ENCODE peak calls at places on chromosome 3, in nine cellular contexts. One of them, this sample, is unnamed.
A peak's percentile ranks its signal among the peaks of the same experiment; 100 is the strongest.

GRCh38 chr3:93843981-93844380 is 129.7 kb downstream of the PROS1 start:
- DNase-seq in Peyer's patch: no peak
- DNase-seq in epithelial cell of proximal tubule: peak; percentile 93
- DNase-seq in colonic mucosa: no peak
- DNase-seq in fibroblast of pulmonary artery: peak; percentile 93
- DNase-seq in cardiac muscle cell: peak; percentile 89
- DNase-seq in tibial artery: peak; percentile 29
- DNase-seq in mucosa of descending colon: no peak
- DNase-seq in transverse colon: no peak
- DNase-seq in this sample: peak; percentile 92

GRCh38 chr3:71127463-71128243 is 455.9 kb downstream of the FOXP1 start:
- DNase-seq in cardiac muscle cell: peak; percentile 73
- DNase-seq in transverse colon: no peak
- DNase-seq in tibial artery: no peak
- DNase-seq in fibroblast of pulmonary artery: peak; percentile 67
- DNase-seq in Peyer's patch: no peak
- DNase-seq in colonic mucosa: no peak
- DNase-seq in mucosa of descending colon: no peak
- DNase-seq in epithelial cell of proximal tubule: no peak
- DNase-seq in this sample: peak; percentile 85

GRCh38 chr3:189260556-189261493 is 89.1 kb downstream of the TPRG1 start:
- DNase-seq in mucosa of descending colon: no peak
- DNase-seq in tibial artery: peak; percentile 51
- DNase-seq in colonic mucosa: no peak
- DNase-seq in cardiac muscle cell: peak; percentile 61
- DNase-seq in transverse colon: no peak
- DNase-seq in Peyer's patch: no peak
- DNase-seq in fibroblast of pulmonary artery: no peak
- DNase-seq in epithelial cell of proximal tubule: no peak
- DNase-seq in this sample: no peak

GRCh38 chr3:72891053-72891855 is 3.4 kb downstream of the GXYLT2 start:
- DNase-seq in Peyer's patch: no peak
- DNase-seq in epithelial cell of proximal tubule: no peak
- DNase-seq in tibial artery: no peak
- DNase-seq in mucosa of descending colon: no peak
- DNase-seq in cardiac muscle cell: peak; percentile 99
- DNase-seq in transverse colon: peak; percentile 18
- DNase-seq in fibroblast of pulmonary artery: peak; percentile 98
- DNase-seq in colonic mucosa: peak; percentile 31
- DNase-seq in this sample: peak; percentile 99

GRCh38 chr3:65170357-65171090 is 482.7 kb upstream of the ADAMTS9 start:
- DNase-seq in transverse colon: peak; percentile 76
- DNase-seq in mucosa of descending colon: peak; percentile 73
- DNase-seq in epithelial cell of proximal tubule: peak; percentile 85
- DNase-seq in cardiac muscle cell: peak; percentile 99
- DNase-seq in colonic mucosa: peak; percentile 49
- DNase-seq in fibroblast of pulmonary artery: peak; percentile 96
- DNase-seq in tibial artery: peak; percentile 83
- DNase-seq in Peyer's patch: peak; percentile 75
- DNase-seq in this sample: peak; percentile 97

GRCh38 chr3:178257491-178257890 is 278.7 kb upstream of the KCNMB2 start:
- DNase-seq in cardiac muscle cell: no peak
- DNase-seq in colonic mucosa: no peak
- DNase-seq in mucosa of descending colon: no peak
- DNase-seq in transverse colon: no peak
- DNase-seq in tibial artery: no peak
- DNase-seq in epithelial cell of proximal tubule: no peak
- DNase-seq in fibroblast of pulmonary artery: no peak
- DNase-seq in Peyer's patch: no peak
- DNase-seq in this sample: no peak

GRCh38 chr3:115186351-115187148 is 39.5 kb upstream of the ZBTB20 start:
- DNase-seq in fibroblast of pulmonary artery: no peak
- DNase-seq in colonic mucosa: no peak
- DNase-seq in tibial artery: no peak
- DNase-seq in cardiac muscle cell: no peak
- DNase-seq in epithelial cell of proximal tubule: no peak
- DNase-seq in transverse colon: no peak
- DNase-seq in Peyer's patch: no peak
- DNase-seq in mucosa of descending colon: no peak
- DNase-seq in this sample: no peak

GRCh38 chr3:107241217-107241616 is 136.0 kb upstream of the CCDC54 start:
- DNase-seq in epithelial cell of proximal tubule: no peak
- DNase-seq in colonic mucosa: peak; percentile 53
- DNase-seq in mucosa of descending colon: peak; percentile 50
- DNase-seq in cardiac muscle cell: no peak
- DNase-seq in fibroblast of pulmonary artery: peak; percentile 41
- DNase-seq in transverse colon: peak; percentile 37
- DNase-seq in tibial artery: peak; percentile 37
- DNase-seq in Peyer's patch: peak; percentile 52
- DNase-seq in this sample: peak; percentile 33

GRCh38 chr3:99319450-99319849 is 318.9 kb upstream of the COL8A1 start:
- DNase-seq in mucosa of descending colon: no peak
- DNase-seq in cardiac muscle cell: no peak
- DNase-seq in transverse colon: no peak
- DNase-seq in colonic mucosa: no peak
- DNase-seq in Peyer's patch: no peak
- DNase-seq in tibial artery: no peak
- DNase-seq in epithelial cell of proximal tubule: no peak
- DNase-seq in fibroblast of pulmonary artery: no peak
- DNase-seq in this sample: no peak

GRCh38 chr3:113695818-113696645 is at the start of gene USF3:
- DNase-seq in cardiac muscle cell: peak; percentile 64
- DNase-seq in tibial artery: peak; percentile 59
- DNase-seq in transverse colon: peak; percentile 83
- DNase-seq in mucosa of descending colon: peak; percentile 91
- DNase-seq in Peyer's patch: peak; percentile 92
- DNase-seq in epithelial cell of proximal tubule: no peak
- DNase-seq in fibroblast of pulmonary artery: peak; percentile 56
- DNase-seq in colonic mucosa: peak; percentile 85
- DNase-seq in this sample: peak; percentile 45

GRCh38 chr3:113695426-113695817 is 1.0 kb downstream of the USF3 start:
- DNase-seq in tibial artery: no peak
- DNase-seq in colonic mucosa: no peak
- DNase-seq in cardiac muscle cell: peak; percentile 23
- DNase-seq in epithelial cell of proximal tubule: no peak
- DNase-seq in Peyer's patch: no peak
- DNase-seq in fibroblast of pulmonary artery: peak; percentile 7
- DNase-seq in transverse colon: no peak
- DNase-seq in mucosa of descending colon: no peak
- DNase-seq in this sample: no peak

GRCh38 chr3:113697192-113698090 is 999 bp upstream of the USF3 start:
- DNase-seq in colonic mucosa: peak; percentile 60
- DNase-seq in Peyer's patch: peak; percentile 53
- DNase-seq in tibial artery: no peak
- DNase-seq in fibroblast of pulmonary artery: peak; percentile 22
- DNase-seq in epithelial cell of proximal tubule: no peak
- DNase-seq in transverse colon: peak; percentile 33
- DNase-seq in mucosa of descending colon: no peak
- DNase-seq in cardiac muscle cell: peak; percentile 25
- DNase-seq in this sample: no peak

GRCh38 chr3:113698213-113698742 is 1.8 kb upstream of the USF3 start:
- DNase-seq in fibroblast of pulmonary artery: no peak
- DNase-seq in cardiac muscle cell: no peak
- DNase-seq in mucosa of descending colon: no peak
- DNase-seq in Peyer's patch: no peak
- DNase-seq in epithelial cell of proximal tubule: no peak
- DNase-seq in transverse colon: no peak
- DNase-seq in tibial artery: no peak
- DNase-seq in colonic mucosa: no peak
- DNase-seq in this sample: no peak

GRCh38 chr3:113696658-113697191 is 283 bp upstream of the USF3 start:
- DNase-seq in Peyer's patch: peak; percentile 100
- DNase-seq in colonic mucosa: peak; percentile 99
- DNase-seq in epithelial cell of proximal tubule: peak; percentile 85
- DNase-seq in fibroblast of pulmonary artery: peak; percentile 99
- DNase-seq in cardiac muscle cell: peak; percentile 100
- DNase-seq in tibial artery: peak; percentile 100
- DNase-seq in mucosa of descending colon: peak; percentile 100
- DNase-seq in transverse colon: peak; percentile 99
- DNase-seq in this sample: peak; percentile 98
- TF ChIP-seq CTCF in Peyer's patch: no peak
- TF ChIP-seq CTCF in colonic mucosa: no peak
- TF ChIP-seq CTCF in epithelial cell of proximal tubule: peak; percentile 14
- TF ChIP-seq CTCF in fibroblast of pulmonary artery: no peak
- TF ChIP-seq CTCF in cardiac muscle cell: no peak
- TF ChIP-seq CTCF in tibial artery: peak; percentile 13
- TF ChIP-seq CTCF in mucosa of descending colon: peak; percentile 43
- TF ChIP-seq CTCF in transverse colon: peak; percentile 11
- TF ChIP-seq CTCF in this sample: no peak

DNA sequence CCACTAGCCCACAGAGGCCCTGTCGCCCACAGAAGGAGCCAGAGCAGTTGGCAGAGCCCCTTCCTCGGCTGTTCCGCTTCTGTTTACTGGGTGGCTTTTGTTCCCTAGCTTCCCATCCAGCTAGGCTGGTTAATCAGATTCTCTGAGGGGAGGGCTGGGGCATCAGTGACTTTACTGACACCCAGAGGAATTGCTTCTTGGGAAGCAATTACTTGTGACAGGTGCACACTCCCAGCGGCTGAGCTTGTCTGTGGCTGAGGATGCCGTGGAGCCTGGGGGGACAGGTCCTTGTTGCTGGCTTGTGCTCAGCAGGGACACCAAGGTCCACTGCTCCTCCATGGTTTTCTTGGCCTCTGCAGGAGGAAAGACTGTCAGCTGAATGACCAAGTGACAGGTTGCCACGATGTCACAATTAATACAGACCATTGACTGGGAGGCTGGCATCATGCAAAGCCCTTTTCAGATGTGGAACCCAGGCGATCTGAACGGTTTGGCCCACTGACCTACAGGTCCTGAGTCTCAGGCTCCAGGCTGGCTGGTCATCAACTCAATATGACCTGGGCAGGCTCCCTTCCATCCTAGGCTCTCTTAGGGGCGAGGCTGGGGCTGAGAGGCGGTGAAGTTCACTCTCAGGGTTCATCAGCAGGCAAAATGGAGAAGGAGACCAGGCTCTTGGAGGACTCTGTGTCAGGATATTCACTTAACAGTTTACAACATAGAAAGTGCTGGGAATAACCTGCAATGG is 31.8 kb upstream of the SFMBT1 start:
- DNase-seq in mucosa of descending colon: no peak
- DNase-seq in cardiac muscle cell: no peak
- DNase-seq in colonic mucosa: no peak
- DNase-seq in epithelial cell of proximal tubule: no peak
- DNase-seq in fibroblast of pulmonary artery: no peak
- DNase-seq in Peyer's patch: peak; percentile 32
- DNase-seq in transverse colon: no peak
- DNase-seq in tibial artery: no peak
- DNase-seq in this sample: no peak
- H3K4me3 ChIP-seq in mucosa of descending colon: no peak overlapping the region
- H3K4me3 ChIP-seq in cardiac muscle cell: no peak overlapping the region
- H3K4me3 ChIP-seq in colonic mucosa: no peak overlapping the region
- H3K4me3 ChIP-seq in epithelial cell of proximal tubule: no peak overlapping the region
- H3K4me3 ChIP-seq in fibroblast of pulmonary artery: no peak overlapping the region
- H3K4me3 ChIP-seq in Peyer's patch: no peak overlapping the region
- H3K4me3 ChIP-seq in transverse colon: no peak overlapping the region
- H3K4me3 ChIP-seq in tibial artery: no peak overlapping the region
- H3K4me3 ChIP-seq in this sample: no peak overlapping the region

GRCh38 chr3:177108648-177109047 is 88.6 kb downstream of the TBL1XR1 start:
- DNase-seq in colonic mucosa: no peak
- DNase-seq in fibroblast of pulmonary artery: no peak
- DNase-seq in epithelial cell of proximal tubule: no peak
- DNase-seq in cardiac muscle cell: no peak
- DNase-seq in mucosa of descending colon: no peak
- DNase-seq in Peyer's patch: no peak
- DNase-seq in tibial artery: no peak
- DNase-seq in transverse colon: no peak
- DNase-seq in this sample: no peak

GRCh38 chr3:177109688-177110087 is 87.6 kb downstream of the TBL1XR1 start:
- DNase-seq in tibial artery: no peak
- DNase-seq in transverse colon: no peak
- DNase-seq in Peyer's patch: no peak
- DNase-seq in cardiac muscle cell: no peak
- DNase-seq in fibroblast of pulmonary artery: no peak
- DNase-seq in epithelial cell of proximal tubule: no peak
- DNase-seq in mucosa of descending colon: no peak
- DNase-seq in colonic mucosa: no peak
- DNase-seq in this sample: no peak

GRCh38 chr3:177114253-177114652 is 83.0 kb downstream of the TBL1XR1 start:
- DNase-seq in tibial artery: no peak
- DNase-seq in epithelial cell of proximal tubule: no peak
- DNase-seq in cardiac muscle cell: no peak
- DNase-seq in fibroblast of pulmonary artery: no peak
- DNase-seq in mucosa of descending colon: no peak
- DNase-seq in Peyer's patch: no peak
- DNase-seq in transverse colon: no peak
- DNase-seq in colonic mucosa: no peak
- DNase-seq in this sample: no peak

GRCh38 chr3:177110308-177111254 is 86.7 kb downstream of the TBL1XR1 start:
- DNase-seq in mucosa of descending colon: no peak
- DNase-seq in colonic mucosa: no peak
- DNase-seq in fibroblast of pulmonary artery: no peak
- DNase-seq in epithelial cell of proximal tubule: no peak
- DNase-seq in transverse colon: no peak
- DNase-seq in Peyer's patch: no peak
- DNase-seq in tibial artery: no peak
- DNase-seq in cardiac muscle cell: no peak
- DNase-seq in this sample: no peak

DNA sequence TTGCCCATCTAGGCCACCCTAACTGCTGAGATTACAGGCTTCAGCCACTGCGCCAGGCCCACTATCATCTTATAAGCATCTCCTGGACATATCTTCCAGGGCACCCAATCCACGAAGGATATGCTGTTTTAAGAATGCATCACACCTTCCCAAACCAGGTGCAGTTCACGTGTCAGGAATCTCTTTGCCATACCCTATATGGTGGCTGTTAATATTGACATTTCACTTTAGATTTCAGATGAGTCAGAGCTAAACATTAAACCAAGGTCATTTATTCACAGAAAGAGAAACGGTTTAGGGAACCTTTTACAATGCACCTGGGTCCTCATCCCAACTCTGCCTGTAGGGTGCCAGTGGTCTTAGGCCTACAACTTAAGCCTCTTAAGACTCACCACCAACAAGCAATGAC is 85.7 kb downstream of the TBL1XR1 start:
- DNase-seq in mucosa of descending colon: no peak
- DNase-seq in tibial artery: no peak
- DNase-seq in cardiac muscle cell: no peak
- DNase-seq in colonic mucosa: no peak
- DNase-seq in epithelial cell of proximal tubule: no peak
- DNase-seq in Peyer's patch: no peak
- DNase-seq in transverse colon: no peak
- DNase-seq in fibroblast of pulmonary artery: no peak
- DNase-seq in this sample: no peak
- TF ChIP-seq CTCF in mucosa of descending colon: no peak
- TF ChIP-seq CTCF in tibial artery: no peak
- TF ChIP-seq CTCF in cardiac muscle cell: no peak
- TF ChIP-seq CTCF in colonic mucosa: no peak
- TF ChIP-seq CTCF in epithelial cell of proximal tubule: no peak
- TF ChIP-seq CTCF in Peyer's patch: no peak
- TF ChIP-seq CTCF in transverse colon: no peak
- TF ChIP-seq CTCF in fibroblast of pulmonary artery: no peak
- TF ChIP-seq CTCF in this sample: no peak

GRCh38 chr3:181711325-181712135 is at the start of gene SOX2:
- DNase-seq in transverse colon: peak; percentile 48
- DNase-seq in cardiac muscle cell: peak; percentile 42
- DNase-seq in mucosa of descending colon: no peak
- DNase-seq in Peyer's patch: no peak
- DNase-seq in tibial artery: no peak
- DNase-seq in fibroblast of pulmonary artery: peak; percentile 39
- DNase-seq in colonic mucosa: peak; percentile 57
- DNase-seq in epithelial cell of proximal tubule: no peak
- DNase-seq in this sample: peak; percentile 21
- H3K4me3 ChIP-seq in transverse colon: peak within 1 kb of the TSS; percentile 46
- H3K4me3 ChIP-seq in cardiac muscle cell: peak within 1 kb of the TSS; percentile 30
- H3K4me3 ChIP-seq in mucosa of descending colon: no peak within 1 kb of the TSS
- H3K4me3 ChIP-seq in Peyer's patch: peak within 1 kb of the TSS; percentile 10
- H3K4me3 ChIP-seq in tibial artery: peak within 1 kb of the TSS; percentile 27
- H3K4me3 ChIP-seq in fibroblast of pulmonary artery: no peak within 1 kb of the TSS
- H3K4me3 ChIP-seq in colonic mucosa: peak within 1 kb of the TSS; percentile 21
- H3K4me3 ChIP-seq in epithelial cell of proximal tubule: peak within 1 kb of the TSS; percentile 34
- H3K4me3 ChIP-seq in this sample: peak within 1 kb of the TSS; percentile 20